ENCODE peak calls at places on chromosomes 5 and 9, in five cellular contexts. S is suprapubic skin, E is ovary, N is IMR-90, M is tibial nerve. R is an unnamed sample.

GRCh38 chr5:87825583-87825982 is 412.9 kb upstream of the CCNH start:
- DNase-seq in S (no peak), E (no peak), N (no peak), M (no peak), R (no peak)

GRCh38 chr5:3593771-3594513 is 1.7 kb upstream of the IRX1 start:
- DNase-seq in S (peak), E (no peak), N (no peak), M (no peak), R (no peak)

GRCh38 chr9:100082786-100083185 is 16.0 kb downstream of the ERP44 start:
- DNase-seq in S (no peak), E (no peak), N (peak), M (no peak), R (no peak)

GRCh38 chr5:14234204-14234603 is 91.1 kb downstream of the TRIO start:
- DNase-seq in S (no peak), E (no peak), N (no peak), M (no peak), R (no peak)

GRCh38 chr5:6576861-6577501 is 55.9 kb downstream of the NSUN2 start:
- DNase-seq in S (no peak), E (no peak), N (peak), M (peak), R (peak)

GRCh38 chr5:150159741-150160179 is 4.1 kb upstream of the PDGFRB start:
- DNase-seq in S (no peak), E (peak), N (peak), M (no peak), R (no peak)

GRCh38 chr9:92359380-92360007 is 33.7 kb downstream of the CENPP start:
- DNase-seq in S (no peak), E (no peak), N (no peak), M (no peak), R (no peak)

GRCh38 chr5:151926186-151926585 is 1.5 kb upstream of the GLRA1 start:
- DNase-seq in S (no peak), E (no peak), N (no peak), M (no peak), R (no peak)

GRCh38 chr5:159514229-159514822 is 184.0 kb upstream of the IL12B start:
- DNase-seq in S (no peak), E (no peak), N (no peak), M (no peak), R (no peak)

GRCh38 chr9:33082538-33083326 is 6.3 kb upstream of the SMU1 start:
- DNase-seq in S (no peak), E (no peak), N (no peak), M (no peak), R (no peak)

GRCh38 chr9:104747245-104747564 is 278 bp upstream of the NIPSNAP3A start:
- DNase-seq in S (no peak), E (no peak), N (no peak), M (no peak), R (no peak)

DNA sequence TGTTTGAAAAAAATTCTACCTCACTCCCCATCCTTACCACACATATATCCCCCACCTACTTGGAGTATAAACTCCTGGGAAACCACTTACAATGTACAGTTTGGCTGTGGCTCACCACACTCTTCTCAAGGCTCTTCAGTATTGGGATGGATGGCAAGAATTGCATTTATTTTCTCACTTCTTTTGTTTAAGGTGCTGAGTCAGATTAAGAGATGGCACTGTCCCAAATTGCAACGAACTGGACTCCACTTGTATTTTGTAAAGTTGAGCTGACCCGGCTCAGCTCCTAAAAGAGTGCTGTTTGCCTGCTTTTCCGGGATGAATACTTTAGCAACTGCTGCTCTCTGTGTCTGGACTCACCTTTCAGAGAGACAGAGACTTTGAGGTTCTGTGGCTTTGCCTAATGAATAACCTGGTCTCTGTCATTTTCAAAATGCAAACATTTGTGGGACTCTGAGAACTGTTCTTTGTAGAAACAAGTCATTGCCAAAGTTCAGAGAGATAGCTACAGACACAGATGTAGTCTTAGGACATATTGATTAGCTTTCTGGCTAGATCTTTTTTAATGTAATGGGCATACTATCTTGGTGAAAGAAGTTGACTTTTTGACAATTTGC is 42.2 kb downstream of the PPP2R2B start:
- DNase-seq in S (no peak), E (no peak), N (no peak), M (no peak), R (no peak)
- TF ChIP-seq POLR2A in S (no peak), E (no peak), N (no peak), M (no peak), R (no peak)

GRCh38 chr5:131264453-131265200 is 774 bp downstream of the CDC42SE2 start:
- DNase-seq in S (no peak), E (peak), N (peak), M (no peak), R (no peak)

GRCh38 chr5:131262953-131263541 is 806 bp upstream of the CDC42SE2 start:
- DNase-seq in S (no peak), E (peak), N (no peak), M (no peak), R (no peak)

GRCh38 chr5:131261483-131261882 is 2.4 kb upstream of the CDC42SE2 start:
- DNase-seq in S (no peak), E (no peak), N (no peak), M (no peak), R (no peak)

GRCh38 chr5:131265318-131265803 is 1.5 kb downstream of the CDC42SE2 start:
- DNase-seq in S (no peak), E (no peak), N (peak), M (no peak), R (no peak)

GRCh38 chr5:131263648-131264452 is at the start of gene CDC42SE2:
- DNase-seq in S (peak), E (peak), N (peak), M (peak), R (peak)
- TF ChIP-seq POLR2A in S (peak), E (peak), N (peak), M (peak), R (peak)

DNA sequence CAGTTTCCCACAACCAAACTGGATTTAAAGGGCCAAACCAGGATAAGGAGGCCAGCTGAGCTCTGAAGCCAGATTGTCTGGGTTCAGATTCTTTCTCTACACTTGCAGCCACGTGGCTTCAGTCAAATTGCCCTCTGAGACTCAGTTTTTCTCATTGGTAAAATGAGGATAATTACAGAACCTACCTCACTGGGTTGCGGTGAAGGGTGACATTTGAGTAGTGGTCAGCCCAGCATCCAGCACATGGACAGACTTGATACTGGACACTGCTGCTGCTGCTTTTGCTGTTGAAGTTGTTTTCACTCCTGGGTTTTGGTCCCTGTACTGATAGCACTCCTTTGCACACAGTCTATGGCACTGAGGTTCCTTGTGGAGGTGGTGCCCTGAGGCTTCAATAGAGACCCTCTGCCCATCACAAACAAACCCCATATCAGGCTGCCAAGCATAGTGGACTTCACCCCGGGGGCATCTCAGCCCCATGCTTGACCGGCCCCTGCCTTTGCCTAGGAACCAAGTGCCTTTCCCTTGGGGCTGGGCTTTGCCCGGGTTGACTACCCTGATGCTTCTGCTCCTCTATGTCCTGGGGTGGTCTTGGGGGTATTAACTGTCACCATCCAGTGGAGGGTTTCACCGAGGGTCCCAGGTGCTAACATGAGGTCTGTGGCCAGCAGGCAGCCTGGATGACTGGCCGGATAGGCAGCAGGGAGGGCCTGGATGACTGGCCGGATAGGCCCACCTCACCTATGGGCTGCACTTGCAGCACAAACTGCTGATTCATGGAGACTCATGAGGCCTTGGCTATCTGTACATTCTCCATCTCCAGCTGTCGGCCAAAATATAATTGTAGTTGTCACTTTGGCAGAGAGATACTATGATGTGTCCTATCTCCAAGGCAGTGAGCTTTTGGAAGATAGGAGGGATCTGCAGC is 25.9 kb upstream of the CDKN2AIPNL start:
- DNase-seq in S (no peak), E (no peak), N (peak), M (no peak), R (no peak)
- TF ChIP-seq POLR2A in S (no peak), E (no peak), N (no peak), M (no peak), R (peak)

GRCh38 chr5:138969323-138970013 is 94.3 kb upstream of the LRRTM2 start:
- DNase-seq in S (no peak), E (no peak), N (no peak), M (no peak), R (no peak)

GRCh38 chr5:138966236-138966985 is 91.3 kb upstream of the LRRTM2 start:
- DNase-seq in S (no peak), E (no peak), N (no peak), M (no peak), R (no peak)

GRCh38 chr5:138968601-138969000 is 93.5 kb upstream of the LRRTM2 start:
- DNase-seq in S (no peak), E (no peak), N (no peak), M (no peak), R (no peak)

GRCh38 chr5:138965631-138966030 is 90.5 kb upstream of the LRRTM2 start:
- DNase-seq in S (no peak), E (no peak), N (no peak), M (no peak), R (no peak)

DNA sequence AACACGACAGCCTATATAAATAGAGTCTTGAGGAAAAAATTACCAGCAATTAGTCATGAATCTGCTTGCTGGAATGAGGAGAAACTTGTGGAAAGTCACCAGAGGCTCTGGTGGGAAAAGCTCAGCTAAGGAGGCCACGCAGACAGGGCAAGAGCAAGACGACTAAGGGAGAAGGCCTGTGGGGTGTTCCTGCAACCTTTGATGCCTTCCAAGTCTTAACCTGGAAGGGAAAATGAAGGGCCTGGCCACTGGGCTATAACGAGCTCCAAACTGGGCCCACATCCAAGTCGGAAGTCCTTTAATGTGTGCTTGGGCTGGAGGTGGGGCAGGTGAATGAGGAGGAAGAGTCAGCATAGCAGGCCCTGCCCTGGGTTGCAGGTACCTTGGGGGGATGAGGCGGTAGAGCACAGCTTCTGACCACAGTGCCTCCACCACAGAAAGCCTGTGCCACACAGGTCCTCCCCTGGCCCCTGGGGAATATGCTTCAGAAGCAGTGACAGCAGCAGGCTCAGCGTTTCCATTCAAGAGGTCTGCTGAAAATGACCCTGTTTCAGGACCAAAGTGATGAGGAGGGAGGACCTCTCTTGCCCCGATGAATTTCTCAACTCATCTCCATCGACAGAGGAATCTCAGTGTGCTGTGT is 92.8 kb upstream of the LRRTM2 start:
- DNase-seq in S (no peak), E (no peak), N (peak), M (no peak), R (no peak)
- TF ChIP-seq POLR2A in S (no peak), E (no peak), N (no peak), M (no peak), R (no peak)

GRCh38 chr9:121269030-121269887 is 1.3 kb downstream of the GSN start:
- DNase-seq in S (no peak), E (no peak), N (no peak), M (no peak), R (no peak)

GRCh38 chr9:121266356-121266755 is 1.6 kb upstream of the GSN start:
- DNase-seq in S (no peak), E (no peak), N (no peak), M (no peak), R (no peak)

GRCh38 chr9:121266906-121267650 is 884 bp upstream of the GSN start:
- DNase-seq in S (no peak), E (no peak), N (no peak), M (peak), R (no peak)

GRCh38 chr9:121268598-121269029 is 652 bp downstream of the GSN start:
- DNase-seq in S (no peak), E (no peak), N (no peak), M (no peak), R (no peak)

GRCh38 chr9:121267689-121268597 is at the start of gene GSN:
- DNase-seq in S (peak), E (peak), N (peak), M (peak), R (peak)
- TF ChIP-seq POLR2A in S (no peak), E (peak), N (no peak), M (peak), R (peak)

GRCh38 chr5:82347213-82347947 is 69.2 kb upstream of the RPS23 start:
- DNase-seq in S (no peak), E (peak), N (peak), M (no peak), R (no peak)
- TF ChIP-seq POLR2A in S (no peak), E (no peak), N (no peak), M (no peak), R (no peak)

DNA sequence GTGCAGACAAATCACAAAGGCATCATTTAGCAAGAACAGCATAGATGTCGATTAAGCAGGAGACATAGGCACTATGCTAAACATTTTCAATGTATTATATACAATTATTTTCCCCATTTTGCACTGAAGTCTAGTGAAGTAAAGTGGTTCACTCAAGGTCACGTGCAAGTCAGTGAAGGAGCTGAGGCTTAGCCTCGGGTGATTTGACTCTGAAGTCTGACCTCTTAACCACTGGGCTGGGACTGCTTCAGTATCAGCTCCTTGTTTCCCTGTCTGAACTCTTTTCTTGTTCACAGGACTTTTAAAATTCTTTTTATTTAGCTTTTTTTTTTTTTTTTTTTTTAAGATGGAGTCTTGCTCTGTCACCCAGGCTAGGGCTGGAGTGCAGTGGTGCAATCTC is 262.7 kb downstream of the DRD1 start:
- DNase-seq in S (no peak), E (no peak), N (no peak), M (no peak), R (no peak)
- TF ChIP-seq POLR2A in S (no peak), E (no peak), N (no peak), M (no peak), R (no peak)

DNA sequence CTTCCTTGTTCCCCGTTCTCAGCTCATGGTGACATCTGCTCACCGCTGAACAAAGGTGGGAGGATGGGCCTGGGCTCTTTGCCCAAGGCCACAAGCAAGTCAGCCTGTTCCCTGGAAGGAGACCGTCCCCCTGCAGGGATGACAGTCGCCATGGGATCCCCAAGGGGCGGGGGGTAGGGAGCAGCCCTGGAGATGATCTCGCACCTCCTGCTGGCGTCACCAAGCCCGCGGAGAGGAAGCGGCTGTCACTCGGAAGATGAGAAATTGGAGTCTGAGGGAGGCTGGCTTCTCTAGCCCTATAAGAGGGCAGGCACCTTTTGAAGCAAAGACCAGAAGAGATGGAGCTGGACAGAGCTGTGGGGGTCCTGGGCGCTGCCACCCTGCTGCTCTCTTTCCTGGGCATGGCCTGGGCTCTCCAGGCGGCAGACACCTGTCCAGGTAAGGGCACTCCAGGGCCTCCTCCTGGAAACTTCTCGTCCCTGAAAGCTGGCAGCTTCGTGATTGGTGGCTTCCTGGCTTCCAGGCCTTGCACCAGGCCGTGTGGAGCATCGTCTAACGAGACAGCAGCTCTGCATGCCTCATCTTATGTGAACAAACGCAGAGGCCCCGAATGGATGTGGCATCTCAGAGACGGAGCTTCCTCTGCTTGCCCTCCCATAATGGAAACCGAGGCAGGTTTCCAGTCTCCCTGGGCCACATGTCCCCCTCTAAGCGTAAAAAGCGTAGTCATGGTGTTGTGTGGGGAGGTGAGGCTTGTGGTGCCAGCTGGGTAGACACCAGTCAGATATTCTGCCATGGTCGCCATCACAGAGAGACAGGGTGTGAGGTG is at the start of gene FCN2:
- DNase-seq in S (no peak), E (no peak), N (no peak), M (no peak), R (no peak)
- TF ChIP-seq POLR2A in S (no peak), E (no peak), N (no peak), M (no peak), R (no peak)

R was measured in H54.